ENCODE peak calls at places on chromosome 5, in five cellular contexts. I is G401, C is HT1080, B is astrocyte of the hippocampus, U is NT2/D1. N is an unnamed sample.

GRCh38 chr5:87598460-87598859 is 185.7 kb upstream of the CCNH start:
- DNase-seq in I (no peak), U (no peak), B (no peak), C (no peak), N (no peak)

GRCh38 chr5:95572016-95572415 is 17.1 kb downstream of the ARSK start:
- DNase-seq in B (no peak), U (no peak), I (no peak), C (no peak), N (no peak)

GRCh38 chr5:39024005-39024404 is 50.2 kb downstream of the RICTOR start:
- DNase-seq in I (peak), U (no peak), B (no peak), C (no peak), N (no peak)

GRCh38 chr5:163569284-163569683 is 63.9 kb downstream of the MAT2B start:
- DNase-seq in I (no peak), B (peak), C (peak), U (no peak), N (peak)

GRCh38 chr5:93604119-93604963 is 21.3 kb downstream of the NR2F1 start:
- DNase-seq in B (peak), I (peak), C (no peak), U (no peak), N (no peak)

GRCh38 chr5:17219006-17219422 is 1.6 kb downstream of the BASP1 start:
- DNase-seq in U (no peak), C (no peak), I (peak), B (peak), N (no peak)

GRCh38 chr5:122921826-122922225 is 76.4 kb downstream of the SNX24 start:
- DNase-seq in I (no peak), C (no peak), U (no peak), B (no peak), N (no peak)

GRCh38 chr5:73067213-73067612 is 53.2 kb upstream of the TMEM171 start:
- DNase-seq in I (no peak), B (peak), U (no peak), C (peak), N (no peak)

GRCh38 chr5:113190347-113190746 is 213.7 kb downstream of the DCP2 start:
- DNase-seq in B (peak), I (no peak), C (peak), U (no peak), N (peak)

GRCh38 chr5:94218374-94218773 is 400.0 kb downstream of the KIAA0825 start:
- DNase-seq in C (peak), I (no peak), B (peak), U (no peak), N (peak)

GRCh38 chr5:91136271-91136670 is 246.8 kb downstream of the ARRDC3 start:
- DNase-seq in I (no peak), U (no peak), C (peak), B (peak), N (peak)

GRCh38 chr5:65127181-65127901 is 354.4 kb downstream of the ADAMTS6 start:
- DNase-seq in U (no peak), B (peak), C (no peak), I (peak), N (no peak)

GRCh38 chr5:58620336-58620735 is 37.5 kb downstream of the RAB3C start:
- DNase-seq in C (no peak), U (no peak), B (no peak), I (no peak), N (no peak)

GRCh38 chr5:146284016-146284415 is 54.6 kb upstream of the POU4F3 start:
- DNase-seq in C (peak), B (no peak), U (no peak), I (no peak), N (no peak)

GRCh38 chr5:41181691-41182564 is 31.4 kb downstream of the C6 start:
- DNase-seq in C (no peak), I (no peak), U (no peak), B (no peak), N (no peak)

GRCh38 chr5:180006116-180006515 is 65.4 kb downstream of the RNF130 start:
- DNase-seq in B (no peak), I (no peak), C (no peak), U (no peak), N (no peak)

GRCh38 chr5:76169536-76169935 is 86.4 kb downstream of the SV2C start:
- DNase-seq in U (no peak), C (no peak), B (no peak), I (no peak), N (no peak)

GRCh38 chr5:109857405-109858031 is 167.8 kb downstream of the MAN2A1 start:
- DNase-seq in C (no peak), B (no peak), I (no peak), U (no peak), N (no peak)

GRCh38 chr5:115725522-115725921 is 90.9 kb downstream of the CDO1 start:
- DNase-seq in C (no peak), B (no peak), U (no peak), I (no peak), N (no peak)

GRCh38 chr5:57717555-57717954 is 234.9 kb upstream of the ACTBL2 start:
- DNase-seq in I (no peak), U (no peak), B (no peak), C (no peak), N (no peak)

GRCh38 chr5:90843443-90843842 is 284.8 kb downstream of the ADGRV1 start:
- DNase-seq in I (no peak), B (peak), U (no peak), C (peak), N (no peak)

GRCh38 chr5:124661317-124662141 is 84.9 kb downstream of the ZNF608 start:
- DNase-seq in C (peak), U (peak), B (peak), I (peak), N (peak)

GRCh38 chr5:57174128-57174849 is 430 bp downstream of the GPBP1 start:
- DNase-seq in I (peak), U (no peak), B (peak), C (peak), N (no peak)

GRCh38 chr5:32153723-32154122 is 20.4 kb downstream of the GOLPH3 start:
- DNase-seq in U (no peak), C (no peak), I (no peak), B (no peak), N (peak)

GRCh38 chr5:150082889-150083288 is 3.5 kb downstream of the CSF1R start:
- DNase-seq in U (no peak), B (no peak), C (no peak), I (no peak), N (no peak)

GRCh38 chr5:162768962-162769464 is 668.4 kb upstream of the CCNG1 start:
- DNase-seq in C (no peak), B (peak), U (no peak), I (no peak), N (no peak)

GRCh38 chr5:1565737-1566734 is 42.3 kb upstream of the LPCAT1 start:
- DNase-seq in B (no peak), C (no peak), U (no peak), I (no peak), N (no peak)

GRCh38 chr5:142925795-142926194 is 155.6 kb downstream of the ARHGAP26 start:
- DNase-seq in U (no peak), C (peak), I (peak), B (peak), N (peak)

GRCh38 chr5:55188656-55189380 is 15.8 kb upstream of the CDC20B start:
- DNase-seq in U (no peak), B (no peak), I (no peak), C (no peak), N (no peak)

GRCh38 chr5:107781451-107781850 is 110.7 kb upstream of the EFNA5 start:
- DNase-seq in B (peak), C (peak), U (no peak), I (no peak), N (peak)

GRCh38 chr5:148586796-148587195 is 67.5 kb downstream of the HTR4 start:
- DNase-seq in U (no peak), I (no peak), C (no peak), B (peak), N (no peak)

GRCh38 chr5:165448773-165449172 is 1943.4 kb downstream of the MAT2B start:
- DNase-seq in U (no peak), C (no peak), I (no peak), B (no peak), N (no peak)

GRCh38 chr5:150485770-150486401 is 22.0 kb upstream of the NDST1 start:
- DNase-seq in B (peak), I (no peak), C (peak), U (no peak), N (no peak)

GRCh38 chr5:32542216-32543059 is 42.9 kb upstream of the SUB1 start:
- DNase-seq in C (peak), B (no peak), U (no peak), I (no peak), N (no peak)

GRCh38 chr5:146337264-146337904 is 1.3 kb upstream of the POU4F3 start:
- DNase-seq in U (no peak), C (no peak), B (no peak), I (no peak), N (no peak)

GRCh38 chr5:52560366-52560765 is 227.3 kb upstream of the ITGA1 start:
- DNase-seq in C (peak), I (no peak), B (no peak), U (no peak), N (peak)

GRCh38 chr5:106843812-106844416 is 826.8 kb downstream of the EFNA5 start:
- DNase-seq in I (no peak), U (no peak), B (peak), C (peak), N (peak)

GRCh38 chr5:9348296-9348996 is 197.4 kb downstream of the SEMA5A start:
- DNase-seq in I (no peak), U (no peak), C (peak), B (peak), N (peak)